ENCODE peak calls at places on chromosomes 6 and 20, in five cellular contexts. U, S, N, A and I are unnamed samples.

GRCh38 chr20:38167851-38168760 is 3.0 kb upstream of the TGM2 start:
- DNase-seq in U (no peak), S (peak; percentile 82), N (peak; percentile 73), A (peak; percentile 39), I (no peak)

GRCh38 chr6:3748208-3748701 is 3.3 kb downstream of the PXDC1 start:
- DNase-seq in U (peak; percentile 41), S (peak; percentile 70), N (peak; percentile 66), A (no peak), I (peak; percentile 44)

GRCh38 chr6:39778581-39779270 is 13.4 kb upstream of the DAAM2 start:
- DNase-seq in U (no peak), S (no peak), N (no peak), A (no peak), I (no peak)

GRCh38 chr6:18155864-18156396 is 708 bp downstream of the KDM1B start:
- DNase-seq in U (peak; percentile 36), S (peak; percentile 86), N (peak; percentile 42), A (peak; percentile 72), I (peak; percentile 71)

GRCh38 chr20:62710886-62711702 is 2.5 kb downstream of the NTSR1 start:
- DNase-seq in U (no peak), S (no peak), N (peak; percentile 11), A (no peak), I (no peak)

GRCh38 chr20:35947489-35947888 is 6.8 kb downstream of the SCAND1 start:
- DNase-seq in U (no peak), S (no peak), N (no peak), A (no peak), I (peak; percentile 48)

GRCh38 chr6:155418017-155418749 is 37.5 kb downstream of the NOX3 start:
- DNase-seq in U (no peak), S (no peak), N (no peak), A (no peak), I (peak; percentile 17)

GRCh38 chr6:154550778-154551177 is 40.3 kb upstream of the CNKSR3 start:
- DNase-seq in U (no peak), S (no peak), N (no peak), A (no peak), I (no peak)

GRCh38 chr6:138973481-138974140 is 14.4 kb downstream of the REPS1 start:
- DNase-seq in U (no peak), S (no peak), N (no peak), A (no peak), I (no peak)

GRCh38 chr6:89509719-89510339 is 76.9 kb downstream of the ANKRD6 start:
- DNase-seq in U (no peak), S (no peak), N (no peak), A (no peak), I (no peak)

GRCh38 chr20:63891061-63892002 is 3.6 kb upstream of the DNAJC5 start:
- DNase-seq in U (no peak), S (no peak), N (no peak), A (no peak), I (no peak)

GRCh38 chr6:24428615-24429014 is 25.9 kb downstream of the MRS2 start:
- DNase-seq in U (no peak), S (no peak), N (no peak), A (no peak), I (no peak)

GRCh38 chr6:161922631-161923119 is 648.8 kb upstream of the AGPAT4 start:
- DNase-seq in U (no peak), S (no peak), N (peak; percentile 34), A (peak; percentile 21), I (no peak)

GRCh38 chr20:15823718-15824117 is 749.5 kb downstream of the KIF16B start:
- DNase-seq in U (no peak), S (no peak), N (no peak), A (no peak), I (no peak)

GRCh38 chr20:4573564-4574355 is 147.9 kb upstream of the PRND start:
- DNase-seq in U (no peak), S (no peak), N (no peak), A (no peak), I (no peak)

GRCh38 chr20:50627747-50628146 is 63.6 kb downstream of the RIPOR3 start:
- DNase-seq in U (no peak), S (no peak), N (no peak), A (no peak), I (no peak)

GRCh38 chr6:3405679-3406078 is 51.2 kb downstream of the SLC22A23 start:
- DNase-seq in U (no peak), S (no peak), N (no peak), A (no peak), I (no peak)

GRCh38 chr20:62776692-62777527 is 19.4 kb upstream of the MRGBP start:
- DNase-seq in U (no peak), S (no peak), N (no peak), A (no peak), I (peak; percentile 83)

GRCh38 chr20:24702501-24703283 is 233.3 kb downstream of the SYNDIG1 start:
- DNase-seq in U (no peak), S (no peak), N (no peak), A (no peak), I (no peak)

GRCh38 chr6:2765896-2766766 is 938 bp downstream of the WRNIP1 start:
- DNase-seq in U (peak; percentile 46), S (peak; percentile 75), N (peak; percentile 61), A (peak; percentile 32), I (no peak)

GRCh38 chr20:59033616-59034165 is 1.6 kb upstream of the ATP5F1E start:
- DNase-seq in U (no peak), S (no peak), N (no peak), A (no peak), I (no peak)

DNA sequence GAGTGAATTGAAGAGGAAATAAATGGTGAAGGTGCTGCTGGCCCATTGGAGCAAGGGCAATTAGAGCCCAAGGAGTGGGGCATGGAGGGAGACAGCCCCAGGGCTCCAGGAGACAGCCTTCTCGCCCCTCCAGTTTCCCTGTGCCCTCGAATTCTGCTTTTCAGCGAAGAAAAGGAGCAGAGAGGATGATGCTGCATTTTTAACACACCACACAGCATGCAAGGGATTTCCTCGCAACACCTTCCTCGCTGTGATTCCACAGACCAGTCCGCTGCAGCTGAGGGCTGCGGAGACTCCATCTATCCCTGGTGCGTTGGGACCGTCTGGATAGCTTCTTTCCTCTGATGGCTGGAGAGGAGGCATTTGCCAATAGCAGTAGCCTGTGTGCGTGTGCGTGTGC is 41.7 kb downstream of the PTCHD4 start:
- DNase-seq in U (no peak), S (no peak), N (no peak), A (no peak), I (no peak)
- H3K4me3 ChIP-seq in U (no peak overlapping the region), S (peak overlapping the region; percentile 43), N (peak overlapping the region; percentile 30), A (peak overlapping the region; percentile 43), I (no peak overlapping the region)

GRCh38 chr6:69220293-69220847 is 576.4 kb downstream of the LMBRD1 start:
- DNase-seq in U (no peak), S (no peak), N (no peak), A (no peak), I (peak; percentile 75)
- H3K4me1 ChIP-seq in U (peaks cover 7% of the 10 kb centered on the region), S (no peaks in the 10 kb centered on the region), N (no peaks in the 10 kb centered on the region), A (no peaks in the 10 kb centered on the region), I (peaks cover 6% of the 10 kb centered on the region)

GRCh38 chr6:88031550-88031949 is 16.1 kb upstream of the SPACA1 start:
- DNase-seq in U (no peak), S (no peak), N (no peak), A (no peak), I (no peak)
- H3K9me3 ChIP-seq in U (no peaks in the 10 kb centered on the region), S (peaks cover 41% of the 10 kb centered on the region), N (peaks cover 56% of the 10 kb centered on the region), A (peaks cover 58% of the 10 kb centered on the region), I (peaks cover 20% of the 10 kb centered on the region)

GRCh38 chr6:142087950-142088857 is 44.5 kb upstream of the GJE1 start:
- DNase-seq in U (no peak), S (no peak), N (no peak), A (no peak), I (no peak)
- H3K4me3 ChIP-seq in U (no peak overlapping the region), S (no peak overlapping the region), N (no peak overlapping the region), A (no peak overlapping the region), I (no peak overlapping the region)